ENCODE peak calls at places on chromosomes 4 and X, in seven cellular contexts. R is neuronal stem cell, E is body of pancreas, Q is breast epithelium, L is OCI-LY7, Z is astrocyte, T is heart left ventricle. V is an unnamed sample. For H3K9me3, the result is how much of the 10 kb centered on the place peaks cover.

GRCh38 chr4:17276821-17277220 is 235.1 kb downstream of the QDPR start:
- DNase-seq in Z (peak), E (peak), L (no peak), R (no peak), T (peak), Q (no peak), V (no peak)

GRCh38 chrX:46318551-46318950 is 226.7 kb downstream of the ZNF674 start:
- DNase-seq in Q (no peak), T (no peak), L (no peak), R (no peak), E (no peak), Z (no peak), V (no peak)

GRCh38 chr4:18636001-18636680 is 614.6 kb upstream of the LCORL start:
- DNase-seq in L (no peak), T (no peak), Z (no peak), Q (no peak), R (no peak), E (no peak), V (no peak)

GRCh38 chr4:136241221-136241986 is 1290.9 kb downstream of the PCDH18 start:
- DNase-seq in Q (no peak), E (no peak), T (no peak), L (no peak), R (no peak), Z (peak), V (no peak)

GRCh38 chr4:4801013-4801412 is 58.5 kb upstream of the MSX1 start:
- DNase-seq in E (no peak), Z (peak), T (no peak), L (no peak), Q (no peak), R (no peak), V (no peak)

GRCh38 chr4:101020956-101021355 is 326.4 kb downstream of the PPP3CA start:
- DNase-seq in E (no peak), R (no peak), Q (no peak), T (no peak), L (no peak), Z (peak), V (no peak)

GRCh38 chrX:150958177-150958576 is 25.0 kb upstream of the HMGB3 start:
- DNase-seq in T (no peak), Z (no peak), E (peak), Q (no peak), L (no peak), R (no peak), V (no peak)

GRCh38 chr4:90051999-90052398 is 75.2 kb upstream of the CCSER1 start:
- DNase-seq in E (no peak), Z (no peak), L (no peak), R (no peak), T (no peak), Q (no peak), V (no peak)

GRCh38 chr4:119733431-119733830 is 104.8 kb upstream of the PDE5A start:
- DNase-seq in Q (no peak), E (no peak), T (no peak), Z (peak), R (no peak), L (no peak), V (no peak)

GRCh38 chrX:18410038-18410437 is 15.4 kb upstream of the CDKL5 start:
- DNase-seq in R (no peak), Q (no peak), Z (peak), E (peak), T (no peak), L (no peak), V (no peak)

GRCh38 chr4:128868758-128869157 is 59.3 kb downstream of the JADE1 start:
- DNase-seq in Q (no peak), T (no peak), L (no peak), R (no peak), E (no peak), Z (peak), V (no peak)

GRCh38 chr4:109560687-109561452 is 824 bp downstream of the MCUB start:
- DNase-seq in Z (peak), L (peak), T (peak), E (peak), R (peak), Q (no peak), V (peak)

GRCh38 chrX:39112143-39112542 is 310.9 kb downstream of the MID1IP1 start:
- DNase-seq in L (no peak), T (no peak), E (no peak), Z (peak), Q (no peak), R (no peak), V (no peak)
- H3K9me3 ChIP-seq in L (under half), T (under half), E (under half), Z (under half), Q (half or more), R (under half), V (under half)

DNA sequence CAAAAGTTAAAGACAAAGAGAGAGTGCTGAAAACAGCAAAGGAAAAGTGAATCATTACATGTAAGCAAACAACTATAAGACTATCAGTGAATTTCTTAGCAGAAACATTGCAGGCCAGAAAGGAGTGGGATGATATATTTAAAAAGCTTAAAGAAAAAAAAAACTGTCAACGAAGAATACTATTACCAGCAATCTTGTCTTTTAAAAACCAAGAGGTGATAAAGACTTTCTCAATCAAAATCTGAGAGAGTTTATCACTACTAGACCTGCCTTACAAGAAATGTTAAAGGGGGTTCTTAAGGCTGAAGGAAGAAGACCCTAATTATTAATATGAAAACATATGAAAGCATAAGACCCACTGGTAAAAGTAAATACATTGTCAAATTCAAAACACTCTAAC is 132.5 kb upstream of the ZCCHC13 start:
- DNase-seq in T (no peak), R (no peak), L (no peak), E (no peak), Q (no peak), Z (no peak), V (no peak)
- H3K9me3 ChIP-seq in T (under half), R (under half), L (under half), E (under half), Q (under half), Z (under half), V (under half)

GRCh38 chr4:165474784-165475705 is 96.2 kb downstream of the CPE start:
- DNase-seq in E (no peak), Z (no peak), Q (no peak), R (no peak), L (no peak), T (no peak), V (no peak)

GRCh38 chr4:165464813-165465381 is 86.1 kb downstream of the CPE start:
- DNase-seq in T (no peak), R (peak), L (peak), E (peak), Q (no peak), Z (peak), V (no peak)

GRCh38 chr4:165464338-165464737 is 85.5 kb downstream of the CPE start:
- DNase-seq in E (no peak), R (no peak), L (no peak), Z (no peak), Q (no peak), T (no peak), V (no peak)

GRCh38 chr4:165472943-165473676 is 94.3 kb downstream of the CPE start:
- DNase-seq in E (no peak), Z (no peak), L (peak), Q (no peak), R (peak), T (no peak), V (no peak)

GRCh38 chr4:165470009-165470408 is 91.2 kb downstream of the CPE start:
- DNase-seq in T (no peak), R (no peak), E (no peak), L (no peak), Z (no peak), Q (no peak), V (no peak)
- H3K9me3 ChIP-seq in T (under half), R (under half), E (under half), L (under half), Z (under half), Q (under half), V (under half)

GRCh38 chrX:136212557-136213111 is 38.6 kb downstream of the MAP7D3 start:
- DNase-seq in Z (no peak), T (no peak), E (no peak), Q (no peak), L (no peak), R (no peak), V (no peak)

GRCh38 chrX:136210806-136211205 is 40.4 kb downstream of the MAP7D3 start:
- DNase-seq in Z (no peak), T (peak), E (no peak), L (no peak), Q (no peak), R (no peak), V (no peak)

GRCh38 chrX:136210243-136210642 is 41.0 kb downstream of the MAP7D3 start:
- DNase-seq in Q (no peak), R (no peak), T (no peak), Z (no peak), E (no peak), L (peak), V (no peak)

GRCh38 chrX:136209751-136210150 is 41.4 kb downstream of the MAP7D3 start:
- DNase-seq in L (no peak), Z (no peak), T (no peak), E (no peak), Q (no peak), R (no peak), V (no peak)

DNA sequence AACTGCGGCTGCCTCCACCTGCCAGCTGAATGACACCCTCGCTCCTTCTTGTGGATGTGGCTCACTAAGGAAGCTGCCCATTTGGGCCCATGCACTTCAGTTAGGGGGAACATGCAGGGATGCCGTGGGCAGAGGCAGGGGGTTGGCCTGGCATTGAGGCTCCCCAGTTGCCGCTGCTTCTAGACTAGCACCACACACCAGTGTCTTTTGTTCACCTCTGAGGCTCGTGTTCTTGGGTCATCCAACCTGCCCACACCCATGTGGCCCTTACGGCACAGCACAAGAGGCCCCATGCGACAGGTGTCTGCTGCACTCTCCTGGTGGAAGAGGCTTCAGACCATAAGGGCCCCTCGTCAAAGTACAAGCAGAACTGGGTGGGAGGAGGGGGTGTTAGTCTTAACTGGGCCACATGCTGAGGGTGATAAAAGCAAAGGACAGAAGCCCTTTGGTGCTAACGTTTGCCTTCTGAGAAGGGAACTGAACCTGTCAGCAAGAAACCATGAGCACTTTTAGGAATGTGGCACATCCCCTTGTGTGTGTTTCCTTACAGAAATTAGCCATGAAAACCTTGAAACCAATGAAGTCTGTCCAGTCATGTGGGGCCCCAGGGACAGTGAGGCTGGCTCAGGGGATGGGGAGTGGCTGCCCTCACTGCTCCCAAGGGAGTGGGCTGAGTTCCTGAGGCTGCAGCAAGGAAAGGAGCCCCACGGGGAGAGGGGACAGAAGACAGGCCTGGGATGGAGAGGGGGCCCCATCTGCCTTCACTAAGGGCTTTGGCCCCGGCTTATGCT is 39.2 kb downstream of the MAP7D3 start:
- DNase-seq in Q (no peak), Z (no peak), T (no peak), R (no peak), L (no peak), E (no peak), V (no peak)
- H3K9me3 ChIP-seq in Q (under half), Z (under half), T (under half), R (under half), L (under half), E (under half), V (under half)